ENCODE peak calls at places on chromosomes 13 and 19, in four cellular contexts. L is pancreas, V is tibial nerve, D is endothelial cell. E is an unnamed sample.

GRCh38 chr19:51491586-51491985 is 10.0 kb downstream of the SIGLEC12 start:
- DNase-seq in D (no peak), L (no peak), V (no peak), E (no peak)

GRCh38 chr13:96082640-96083039 is 7.3 kb upstream of the HS6ST3 start:
- DNase-seq in D (no peak), V (no peak), L (no peak), E (no peak)

GRCh38 chr19:7199613-7200533 is 94.3 kb downstream of the INSR start:
- DNase-seq in L (peak), V (no peak), D (no peak), E (no peak)

GRCh38 chr19:3372413-3372812 is 6.0 kb downstream of the NFIC start:
- DNase-seq in L (peak), D (no peak), V (no peak), E (no peak)

GRCh38 chr13:28339419-28339818 is 155.5 kb downstream of the FLT1 start:
- DNase-seq in D (no peak), V (no peak), L (no peak), E (no peak)

GRCh38 chr19:8340341-8341096 is 2.5 kb downstream of the KANK3 start:
- DNase-seq in V (no peak), L (no peak), D (peak), E (no peak)

GRCh38 chr19:4976412-4977298 is 7.7 kb downstream of the KDM4B start:
- DNase-seq in V (peak), L (no peak), D (peak), E (no peak)

GRCh38 chr19:9939301-9939913 is 3.1 kb upstream of the OLFM2 start:
- DNase-seq in V (no peak), D (no peak), L (no peak), E (no peak)

GRCh38 chr19:17865364-17866311 is 5.9 kb downstream of the RPL18A start:
- DNase-seq in D (no peak), L (no peak), V (no peak), E (no peak)

DNA sequence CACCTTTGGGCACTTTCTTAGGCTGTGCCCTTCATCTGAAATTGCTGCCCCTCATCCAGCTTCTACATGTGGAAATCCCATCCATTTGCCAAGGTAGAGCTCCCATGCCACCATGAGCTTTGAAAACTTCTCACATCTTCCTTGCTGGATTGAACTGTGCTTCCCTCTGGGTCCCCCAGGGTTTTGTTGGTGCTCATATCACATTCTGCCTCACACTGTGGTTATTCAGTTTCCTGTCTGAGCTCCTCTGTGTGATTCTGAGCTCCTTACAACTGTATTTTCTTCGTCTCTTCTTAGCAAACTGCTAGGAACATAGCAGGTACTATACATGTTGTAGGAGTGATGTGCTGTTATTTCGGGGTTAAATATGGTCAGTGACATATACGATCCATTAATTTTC is 74.9 kb upstream of the KL start:
- DNase-seq in D (no peak), V (no peak), L (no peak), E (no peak)
- TF ChIP-seq CTCF in D (no peak), V (no peak), L (no peak), E (no peak)

DNA sequence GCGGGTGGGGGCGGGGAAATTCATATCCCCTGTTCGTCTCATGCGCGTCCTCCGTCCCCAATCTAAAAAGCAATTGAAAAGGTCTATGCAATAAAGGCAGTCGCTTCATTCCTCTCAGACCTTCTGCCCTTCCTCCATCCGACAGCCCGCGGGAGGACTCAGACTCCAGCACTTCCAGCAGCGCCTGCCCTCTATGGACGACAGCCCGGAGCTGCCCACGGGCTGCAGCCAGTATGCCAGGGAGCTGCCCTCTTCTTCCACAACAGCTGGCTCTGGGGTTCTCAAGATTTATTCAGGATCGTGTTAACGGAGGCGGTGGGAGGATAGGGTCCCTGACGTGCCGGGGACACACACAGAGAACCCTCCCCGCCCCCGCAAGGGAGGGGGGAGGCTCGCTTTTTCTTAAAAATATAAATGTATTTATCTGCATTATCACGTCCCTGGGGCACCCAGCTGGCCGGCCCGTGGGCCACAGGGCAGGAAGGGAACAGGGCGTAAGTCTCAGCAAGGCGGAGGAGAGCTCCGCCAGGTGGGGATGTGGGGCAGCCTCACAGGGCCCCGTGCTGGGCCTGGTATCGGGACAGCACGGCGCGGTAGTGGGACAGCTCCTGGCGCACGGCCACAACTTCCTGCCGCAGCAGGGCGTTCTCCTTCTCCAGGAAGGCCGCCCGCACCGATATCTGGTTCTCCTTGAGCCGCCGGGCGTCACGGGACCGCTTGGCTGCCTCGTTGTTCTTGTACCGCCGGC is 6.7 kb downstream of the DBP start:
- DNase-seq in D (peak), V (no peak), L (peak), E (no peak)
- TF ChIP-seq CTCF in D (no peak), V (peak), L (no peak), E (no peak)

DNA sequence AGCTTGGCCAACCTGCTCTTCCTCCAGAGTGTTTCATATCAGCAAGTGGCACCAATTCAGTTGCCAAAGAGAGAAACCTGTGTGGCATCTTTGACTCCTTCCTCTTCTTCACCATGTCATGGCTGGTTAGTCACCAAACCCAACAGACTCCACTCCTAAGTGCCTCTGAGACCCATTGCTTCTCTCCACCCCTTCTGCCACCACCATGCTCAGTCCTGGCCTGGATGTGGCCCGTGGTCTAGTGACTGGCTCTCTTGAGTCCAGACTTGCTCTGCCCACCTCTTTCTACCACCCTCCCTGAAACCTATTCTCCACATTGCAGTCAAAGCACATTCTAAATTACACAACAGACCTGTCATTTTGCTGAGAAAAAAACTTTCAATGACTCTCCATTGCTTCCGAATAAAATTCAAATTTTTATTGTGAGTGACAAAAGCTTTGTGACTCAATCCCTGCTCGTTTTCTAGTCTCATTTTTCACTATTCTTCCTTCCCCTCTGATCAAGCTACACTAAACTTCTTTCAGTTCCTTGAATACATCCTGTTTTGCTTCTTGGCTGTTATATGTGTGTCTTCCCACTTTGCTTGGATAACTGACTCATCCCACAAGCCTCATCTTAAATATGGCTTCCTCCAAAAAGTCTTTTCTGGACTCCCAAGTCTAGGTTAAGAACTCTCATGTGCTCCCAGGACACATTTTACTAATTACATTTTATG is 12.0 kb upstream of the TNFSF11 start:
- DNase-seq in L (no peak), V (no peak), D (no peak), E (no peak)
- TF ChIP-seq CTCF in L (no peak), V (no peak), D (no peak), E (no peak)

GRCh38 chr13:51765142-51765515 is 38.8 kb downstream of the DHRS12 start:
- DNase-seq in V (no peak), D (no peak), L (no peak), E (no peak)
- TF ChIP-seq CTCF in V (no peak), D (no peak), L (no peak), E (no peak)

GRCh38 chr19:31694761-31695160 is 345.5 kb upstream of the TSHZ3 start:
- DNase-seq in V (no peak), L (no peak), D (no peak), E (no peak)

GRCh38 chr19:31698352-31698751 is 349.1 kb upstream of the TSHZ3 start:
- DNase-seq in V (no peak), D (no peak), L (no peak), E (no peak)

GRCh38 chr19:31693870-31694269 is 344.6 kb upstream of the TSHZ3 start:
- DNase-seq in L (no peak), V (no peak), D (no peak), E (no peak)

GRCh38 chr19:31701146-31701545 is 351.9 kb upstream of the TSHZ3 start:
- DNase-seq in D (no peak), L (peak), V (no peak), E (no peak)

GRCh38 chr19:31699421-31699820 is 350.2 kb upstream of the TSHZ3 start:
- DNase-seq in D (no peak), V (no peak), L (no peak), E (no peak)
- TF ChIP-seq CTCF in D (no peak), V (no peak), L (no peak), E (no peak)

GRCh38 chr19:29687244-29687896 is 22.1 kb downstream of the PLEKHF1 start:
- DNase-seq in D (no peak), V (no peak), L (no peak), E (no peak)

GRCh38 chr19:29694166-29694565 is 20.9 kb downstream of the C19orf12 start:
- DNase-seq in V (no peak), L (no peak), D (no peak), E (no peak)

GRCh38 chr19:29694669-29695627 is 20.1 kb downstream of the C19orf12 start:
- DNase-seq in D (peak), L (peak), V (peak), E (peak)

GRCh38 chr19:29687897-29688728 is 22.9 kb downstream of the PLEKHF1 start:
- DNase-seq in D (no peak), V (no peak), L (no peak), E (no peak)

GRCh38 chr19:29690842-29691241 is 24.2 kb downstream of the C19orf12 start:
- DNase-seq in L (no peak), V (no peak), D (no peak), E (no peak)
- TF ChIP-seq CTCF in L (no peak), V (no peak), D (no peak), E (no peak)

DNA sequence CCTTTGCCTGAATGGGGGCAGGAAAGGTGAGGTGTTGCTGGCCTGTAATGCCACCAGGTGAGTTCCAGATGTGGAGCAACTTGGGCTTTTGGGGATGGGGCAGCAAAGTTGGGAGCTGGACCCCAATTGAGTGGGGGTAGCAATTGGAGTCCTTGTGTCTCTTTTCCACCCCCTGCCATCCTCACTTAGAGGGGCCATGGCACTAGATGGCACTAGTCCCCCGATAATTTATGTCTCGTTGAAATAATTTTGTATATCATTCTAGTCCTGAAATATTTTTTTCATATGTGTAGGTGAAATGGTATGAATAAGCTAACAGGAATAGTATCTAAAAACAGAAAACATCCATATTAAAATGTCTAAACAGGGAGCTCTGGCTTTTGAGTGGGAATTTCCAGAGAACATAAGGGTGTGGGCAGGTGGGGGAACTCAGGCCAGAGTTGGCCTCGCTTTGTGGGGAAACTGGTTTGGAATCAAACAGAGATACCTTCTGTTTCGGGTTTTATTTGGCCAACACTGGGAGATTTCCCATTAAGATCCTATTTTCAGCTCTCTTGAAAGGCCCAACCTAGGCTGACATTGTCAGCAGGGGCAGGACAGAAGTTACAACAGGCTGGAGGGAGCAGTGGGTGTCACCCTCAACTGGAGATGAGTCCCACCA is 3.4 kb downstream of the ZNF576 start:
- DNase-seq in L (no peak), V (no peak), D (no peak), E (no peak)
- TF ChIP-seq CTCF in L (no peak), V (no peak), D (no peak), E (no peak)

GRCh38 chr13:23786607-23787006 is 102.6 kb downstream of the MIPEP start:
- DNase-seq in L (no peak), V (no peak), D (no peak), E (no peak)
- TF ChIP-seq CTCF in L (no peak), V (no peak), D (no peak), E (no peak)

E was measured in activated B cell treated with CpG ODN at 0.5 μM for 24 hours.